ENCODE peak calls at places on chromosomes 4 and X, in six cellular contexts. S, B, N, C, E and A are unnamed samples. For H3K36me3, the result is how much of the 10 kb centered on the place peaks cover.

GRCh38 chr4:147198411-147199051 is 252.9 kb upstream of the TTC29 start:
- DNase-seq in C (peak), S (no peak), E (no peak), B (no peak), N (no peak), A (no peak)

GRCh38 chrX:119194631-119195030 is 41.5 kb upstream of the PGRMC1 start:
- DNase-seq in C (peak), N (no peak), S (no peak), E (no peak), B (no peak), A (no peak)

GRCh38 chr4:143700060-143700419 is 435 bp downstream of the FREM3 start:
- DNase-seq in N (no peak), B (peak), S (no peak), C (peak), E (no peak), A (no peak)

GRCh38 chr4:13983189-13983790 is 355.8 kb upstream of the BOD1L1 start:
- DNase-seq in N (no peak), C (no peak), B (no peak), S (no peak), E (no peak), A (no peak)

GRCh38 chr4:20889901-20890300 is 189.6 kb downstream of the PACRGL start:
- DNase-seq in C (no peak), E (no peak), B (no peak), N (no peak), S (no peak), A (no peak)

GRCh38 chrX:135923353-135923752 is 29.8 kb downstream of the SAGE1 start:
- DNase-seq in B (no peak), N (no peak), E (no peak), C (no peak), S (no peak), A (no peak)

GRCh38 chrX:115642895-115643530 is 82.0 kb downstream of the PLS3 start:
- DNase-seq in N (no peak), C (peak), B (peak), E (no peak), S (no peak), A (no peak)

GRCh38 chrX:13005671-13006473 is 31.0 kb downstream of the TMSB4X start:
- DNase-seq in S (no peak), N (no peak), C (no peak), E (no peak), B (no peak), A (no peak)

GRCh38 chrX:78769933-78770332 is 22.4 kb downstream of the LPAR4 start:
- DNase-seq in S (no peak), C (no peak), E (no peak), B (no peak), N (no peak), A (no peak)

GRCh38 chr4:111792592-111792991 is 352.7 kb upstream of the FAM241A start:
- DNase-seq in N (no peak), C (no peak), E (no peak), B (no peak), S (no peak), A (no peak)

GRCh38 chr4:6478546-6479220 is 6.3 kb upstream of the PPP2R2C start:
- DNase-seq in N (peak), B (peak), C (no peak), E (no peak), S (no peak), A (no peak)
- H3K4me3 ChIP-seq in N (no peak), B (no peak), C (no peak), E (no peak), S (no peak), A (no peak)

GRCh38 chr4:67198757-67199156 is 346.5 kb downstream of the CENPC start:
- DNase-seq in C (peak), S (no peak), N (no peak), E (no peak), B (no peak), A (peak)
- TF ChIP-seq CTCF in C (peak), S (no peak), N (no peak), E (peak), B (no peak), A (peak)

GRCh38 chr4:8412288-8412687 is 28.2 kb downstream of the ACOX3 start:
- DNase-seq in S (no peak), B (no peak), C (no peak), N (no peak), E (no peak), A (no peak)

GRCh38 chr4:8411351-8412180 is 29.0 kb downstream of the ACOX3 start:
- DNase-seq in B (no peak), N (no peak), E (no peak), S (no peak), C (no peak), A (no peak)

GRCh38 chr4:8410641-8411271 is 29.8 kb downstream of the ACOX3 start:
- DNase-seq in S (peak), C (peak), E (peak), B (no peak), N (no peak), A (no peak)

GRCh38 chr4:8409271-8410065 is 31.1 kb downstream of the ACOX3 start:
- DNase-seq in C (peak), S (peak), B (peak), N (no peak), E (peak), A (no peak)

GRCh38 chr4:8410066-8410600 is 30.4 kb downstream of the ACOX3 start:
- DNase-seq in E (no peak), N (no peak), B (no peak), S (no peak), C (no peak), A (no peak)
- H3K36me3 ChIP-seq in E (half or more), N (under half), B (under half), S (half or more), C (under half), A (under half)

GRCh38 chr4:43089730-43090129 is 197.2 kb downstream of the GRXCR1 start:
- DNase-seq in C (no peak), B (no peak), E (no peak), N (no peak), S (no peak), A (peak)
- H3K4me3 ChIP-seq in C (no peak), B (no peak), E (no peak), N (no peak), S (no peak), A (no peak)

GRCh38 chr4:105630670-105631655 is 77.5 kb downstream of the INTS12 start:
- DNase-seq in B (no peak), C (no peak), S (no peak), N (no peak), E (no peak), A (no peak)

GRCh38 chr4:105633241-105633640 is 75.2 kb downstream of the INTS12 start:
- DNase-seq in S (no peak), C (no peak), B (no peak), E (no peak), N (no peak), A (no peak)

GRCh38 chr4:105634402-105634801 is 74.1 kb downstream of the INTS12 start:
- DNase-seq in C (no peak), S (no peak), N (no peak), E (no peak), B (no peak), A (no peak)

GRCh38 chr4:105631818-105632400 is 76.6 kb downstream of the INTS12 start:
- DNase-seq in B (no peak), N (no peak), E (no peak), C (no peak), S (no peak), A (no peak)

GRCh38 chr4:105632599-105632998 is 75.9 kb downstream of the INTS12 start:
- DNase-seq in B (no peak), N (no peak), S (no peak), C (no peak), E (no peak), A (no peak)
- TF ChIP-seq CTCF in B (no peak), N (no peak), S (no peak), C (no peak), E (no peak), A (no peak)

GRCh38 chrX:64739792-64740378 is 236.4 kb downstream of the ZC4H2 start:
- DNase-seq in C (no peak), S (no peak), E (no peak), N (no peak), B (no peak), A (no peak)
- H3K36me3 ChIP-seq in C (under half), S (under half), E (under half), N (under half), B (under half), A (under half)

DNA sequence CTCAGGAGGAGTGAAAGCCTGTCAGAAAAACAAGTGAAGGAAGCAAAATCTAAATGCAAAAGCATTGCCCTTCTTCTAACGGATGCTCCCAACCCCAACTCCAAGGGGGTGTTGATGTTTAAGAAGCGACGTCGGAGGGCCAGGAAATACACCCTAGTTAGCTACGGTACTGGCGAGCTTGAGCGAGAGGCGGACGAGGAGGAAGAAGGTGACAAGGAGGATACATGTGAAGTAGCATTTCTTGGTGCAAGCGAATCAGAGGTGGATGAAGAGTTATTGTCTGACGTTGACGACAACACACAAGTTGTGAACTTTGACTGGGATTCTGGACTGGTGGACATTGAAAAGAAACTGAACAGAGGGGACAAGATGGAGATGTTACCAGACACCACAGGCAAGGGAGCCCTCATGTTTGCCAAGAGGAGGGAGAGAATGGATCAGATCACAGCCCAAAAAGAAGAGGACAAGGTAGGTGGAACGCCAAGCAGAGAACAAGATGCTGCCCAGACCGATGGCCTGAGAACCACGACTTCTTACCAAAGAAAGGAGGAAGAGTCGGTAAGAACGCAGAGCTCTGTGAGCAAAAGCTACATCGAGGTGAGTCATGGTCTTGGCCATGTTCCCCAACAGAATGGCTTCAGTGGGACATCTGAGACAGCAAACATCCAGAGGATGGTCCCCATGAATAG is 105.6 kb upstream of the MYOZ2 start:
- DNase-seq in S (no peak), N (no peak), E (no peak), B (no peak), C (no peak), A (no peak)
- H3K4me3 ChIP-seq in S (no peak), N (peak), E (no peak), B (peak), C (no peak), A (no peak)

DNA sequence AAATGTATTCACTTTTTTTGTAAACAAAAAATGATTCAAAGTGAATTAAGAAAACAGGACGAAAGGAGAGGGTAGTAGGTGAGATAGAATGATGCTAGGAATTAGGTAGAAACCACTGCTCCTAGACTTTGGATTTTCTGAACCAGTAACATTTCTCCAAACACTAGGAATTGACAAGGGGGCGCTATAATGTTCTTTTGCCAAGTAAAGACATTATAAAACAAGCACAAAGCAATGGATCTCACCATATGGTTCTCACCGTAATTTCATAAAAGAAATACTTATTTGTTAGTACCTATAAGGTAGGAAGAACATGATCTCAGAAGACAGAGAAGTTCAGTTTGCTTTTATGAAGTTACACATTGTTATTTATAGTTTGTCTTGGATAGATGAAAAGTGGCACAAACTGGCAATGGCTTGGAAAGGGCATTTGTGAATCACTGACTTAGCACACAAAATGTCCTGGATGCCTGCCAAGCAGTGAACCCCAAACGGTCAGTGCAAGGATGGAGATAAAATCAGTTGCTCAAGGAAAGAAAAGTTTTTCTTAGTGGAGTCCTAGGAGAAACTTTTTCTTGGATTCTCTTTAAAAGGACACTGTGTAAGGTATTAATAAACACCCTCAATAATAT is 8.1 kb upstream of the TBC1D1 start:
- DNase-seq in C (peak), E (no peak), B (no peak), S (no peak), N (peak), A (no peak)
- TF ChIP-seq CTCF in C (peak), E (no peak), B (no peak), S (no peak), N (no peak), A (peak)